ENCODE peak calls at places on chromosome 1, in nine cellular contexts. T is kidney, F is spleen, Q is heart right ventricle, O is left cardiac atrium, R is right lobe of liver, Y is glutamatergic neuron, U is hepatocyte, Z is epithelial cell of esophagus. H is an unnamed sample.

GRCh38 chr1:234981758-234982157 is 146.9 kb downstream of the TOMM20 start:
- DNase-seq in T (no peak), F (no peak), Q (no peak), O (no peak), R (no peak), Y (no peak), U (no peak), Z (no peak), H (no peak)

GRCh38 chr1:25695066-25695990 is 78.7 kb downstream of the MAN1C1 start:
- DNase-seq in T (peak), F (no peak), Q (peak), O (peak), R (peak), Y (no peak), U (peak), Z (peak), H (no peak)

GRCh38 chr1:62778208-62778607 is 5.7 kb upstream of the ATG4C start:
- DNase-seq in T (no peak), F (no peak), Q (no peak), O (no peak), R (no peak), Y (no peak), U (no peak), Z (peak), H (no peak)

GRCh38 chr1:183248989-183249691 is 63.1 kb downstream of the LAMC2 start:
- DNase-seq in T (no peak), F (no peak), Q (no peak), O (no peak), R (no peak), Y (no peak), U (no peak), Z (no peak), H (no peak)

GRCh38 chr1:41983451-41983850 is 64.7 kb upstream of the HIVEP3 start:
- DNase-seq in T (no peak), F (no peak), Q (no peak), O (no peak), R (no peak), Y (no peak), U (no peak), Z (peak), H (no peak)

GRCh38 chr1:59833991-59834390 is 19.2 kb downstream of the HOOK1 start:
- DNase-seq in T (no peak), F (no peak), Q (no peak), O (no peak), R (no peak), Y (no peak), U (no peak), Z (peak), H (no peak)

GRCh38 chr1:44044071-44044801 is 13.0 kb upstream of the SLC6A9 start:
- DNase-seq in T (no peak), F (no peak), Q (no peak), O (no peak), R (no peak), Y (no peak), U (no peak), Z (peak), H (no peak)

GRCh38 chr1:41666991-41667631 is 182.6 kb upstream of the EDN2 start:
- DNase-seq in T (peak), F (peak), Q (no peak), O (peak), R (peak), Y (no peak), U (no peak), Z (peak), H (no peak)

GRCh38 chr1:52127181-52128175 is 14.4 kb upstream of the ZFYVE9 start:
- DNase-seq in T (no peak), F (no peak), Q (no peak), O (peak), R (no peak), Y (no peak), U (peak), Z (peak), H (no peak)

GRCh38 chr1:209398330-209398991 is 185.1 kb upstream of the CAMK1G start:
- DNase-seq in T (peak), F (no peak), Q (no peak), O (peak), R (peak), Y (no peak), U (peak), Z (peak), H (no peak)

GRCh38 chr1:165397945-165398344 is 41.4 kb upstream of the LMX1A start:
- DNase-seq in T (no peak), F (no peak), Q (peak), O (peak), R (no peak), Y (no peak), U (peak), Z (peak), H (no peak)

GRCh38 chr1:7069888-7070287 is 284.6 kb downstream of the CAMTA1 start:
- DNase-seq in T (no peak), F (no peak), Q (no peak), O (no peak), R (no peak), Y (peak), U (peak), Z (no peak), H (no peak)

GRCh38 chr1:169722784-169723183 is 11.1 kb downstream of the SELE start:
- DNase-seq in T (no peak), F (no peak), Q (no peak), O (no peak), R (no peak), Y (no peak), U (no peak), Z (no peak), H (no peak)

GRCh38 chr1:245177071-245177900 is 22.5 kb downstream of the KIF26B start:
- DNase-seq in T (no peak), F (no peak), Q (no peak), O (no peak), R (no peak), Y (no peak), U (peak), Z (no peak), H (no peak)

GRCh38 chr1:216670118-216670870 is 52.9 kb downstream of the ESRRG start:
- DNase-seq in T (no peak), F (no peak), Q (no peak), O (no peak), R (no peak), Y (no peak), U (peak), Z (peak), H (no peak)

GRCh38 chr1:65483993-65484754 is 63.7 kb downstream of the LEPR start:
- DNase-seq in T (no peak), F (no peak), Q (no peak), O (no peak), R (no peak), Y (no peak), U (no peak), Z (no peak), H (no peak)

GRCh38 chr1:217333939-217334338 is 297.0 kb downstream of the GPATCH2 start:
- DNase-seq in T (no peak), F (no peak), Q (no peak), O (no peak), R (no peak), Y (peak), U (peak), Z (peak), H (peak)

GRCh38 chr1:31793586-31794285 is 22.1 kb downstream of the SPOCD1 start:
- DNase-seq in T (peak), F (peak), Q (no peak), O (no peak), R (peak), Y (peak), U (no peak), Z (no peak), H (no peak)

GRCh38 chr1:6367381-6368007 is 26.1 kb downstream of the ACOT7 start:
- DNase-seq in T (no peak), F (no peak), Q (peak), O (no peak), R (peak), Y (no peak), U (no peak), Z (peak), H (no peak)

GRCh38 chr1:20475002-20475401 is 11.0 kb downstream of the CAMK2N1 start:
- DNase-seq in T (no peak), F (no peak), Q (no peak), O (no peak), R (no peak), Y (no peak), U (no peak), Z (no peak), H (no peak)

H was measured in 8988T.